ENCODE peak calls at places on chromosomes 6 and 20, in ten cellular contexts. One of them, this sample, is unnamed. For H3K27me3, the result is how much of the 10 kb centered on the place peaks cover.

GRCh38 chr20:61290721-61291120 is 38.7 kb downstream of the CDH4 start:
- DNase-seq in AG04450: no peak
- DNase-seq in kidney epithelial cell: no peak
- DNase-seq in GM23338: no peak
- DNase-seq in Caco-2: no peak
- DNase-seq in brain microvascular endothelial cell: no peak
- DNase-seq in K562: no peak
- DNase-seq in upper lobe of right lung: no peak
- DNase-seq in psoas muscle: no peak
- DNase-seq in fibroblast of lung: no peak
- DNase-seq in this sample: no peak

GRCh38 chr6:170116643-170117042 is 174.2 kb downstream of the DLL1 start:
- DNase-seq in GM23338: no peak
- DNase-seq in AG04450: no peak
- DNase-seq in fibroblast of lung: no peak
- DNase-seq in K562: no peak
- DNase-seq in psoas muscle: no peak
- DNase-seq in brain microvascular endothelial cell: no peak
- DNase-seq in Caco-2: no peak
- DNase-seq in upper lobe of right lung: peak
- DNase-seq in kidney epithelial cell: no peak
- DNase-seq in this sample: peak

GRCh38 chr6:55918639-55919038 is 43.2 kb upstream of the BMP5 start:
- DNase-seq in GM23338: no peak
- DNase-seq in fibroblast of lung: peak
- DNase-seq in AG04450: no peak
- DNase-seq in K562: no peak
- DNase-seq in Caco-2: no peak
- DNase-seq in brain microvascular endothelial cell: peak
- DNase-seq in kidney epithelial cell: no peak
- DNase-seq in upper lobe of right lung: no peak
- DNase-seq in psoas muscle: no peak
- DNase-seq in this sample: no peak

GRCh38 chr20:4603724-4604123 is 118.0 kb upstream of the PRND start:
- DNase-seq in AG04450: peak
- DNase-seq in brain microvascular endothelial cell: no peak
- DNase-seq in psoas muscle: no peak
- DNase-seq in upper lobe of right lung: no peak
- DNase-seq in K562: no peak
- DNase-seq in Caco-2: no peak
- DNase-seq in fibroblast of lung: peak
- DNase-seq in kidney epithelial cell: no peak
- DNase-seq in GM23338: no peak
- DNase-seq in this sample: no peak

GRCh38 chr6:36050947-36051710 is 23.5 kb downstream of the MAPK14 start:
- DNase-seq in K562: no peak
- DNase-seq in GM23338: no peak
- DNase-seq in brain microvascular endothelial cell: no peak
- DNase-seq in psoas muscle: peak
- DNase-seq in AG04450: no peak
- DNase-seq in kidney epithelial cell: no peak
- DNase-seq in Caco-2: no peak
- DNase-seq in upper lobe of right lung: no peak
- DNase-seq in fibroblast of lung: no peak
- DNase-seq in this sample: no peak

GRCh38 chr6:35057449-35058030 is 83.6 kb downstream of the TCP11 start:
- DNase-seq in GM23338: no peak
- DNase-seq in AG04450: no peak
- DNase-seq in Caco-2: no peak
- DNase-seq in psoas muscle: no peak
- DNase-seq in fibroblast of lung: no peak
- DNase-seq in upper lobe of right lung: no peak
- DNase-seq in kidney epithelial cell: no peak
- DNase-seq in brain microvascular endothelial cell: no peak
- DNase-seq in K562: no peak
- DNase-seq in this sample: no peak

GRCh38 chr6:1993049-1993448 is 252.4 kb downstream of the GMDS start:
- DNase-seq in Caco-2: no peak
- DNase-seq in upper lobe of right lung: no peak
- DNase-seq in brain microvascular endothelial cell: peak
- DNase-seq in kidney epithelial cell: peak
- DNase-seq in AG04450: peak
- DNase-seq in GM23338: no peak
- DNase-seq in fibroblast of lung: peak
- DNase-seq in psoas muscle: no peak
- DNase-seq in K562: no peak
- DNase-seq in this sample: no peak

GRCh38 chr6:142265476-142265875 is 36.3 kb upstream of the ADGRG6 start:
- DNase-seq in kidney epithelial cell: no peak
- DNase-seq in AG04450: no peak
- DNase-seq in K562: no peak
- DNase-seq in fibroblast of lung: no peak
- DNase-seq in brain microvascular endothelial cell: no peak
- DNase-seq in Caco-2: no peak
- DNase-seq in upper lobe of right lung: no peak
- DNase-seq in psoas muscle: no peak
- DNase-seq in GM23338: no peak
- DNase-seq in this sample: no peak

GRCh38 chr6:38239719-38240451 is 399.8 kb downstream of the BTBD9 start:
- DNase-seq in kidney epithelial cell: no peak
- DNase-seq in AG04450: no peak
- DNase-seq in Caco-2: no peak
- DNase-seq in fibroblast of lung: peak
- DNase-seq in psoas muscle: no peak
- DNase-seq in K562: no peak
- DNase-seq in GM23338: no peak
- DNase-seq in upper lobe of right lung: no peak
- DNase-seq in brain microvascular endothelial cell: no peak
- DNase-seq in this sample: no peak

GRCh38 chr20:6731951-6732580 is 35.4 kb upstream of the BMP2 start:
- DNase-seq in kidney epithelial cell: no peak
- DNase-seq in GM23338: no peak
- DNase-seq in upper lobe of right lung: peak
- DNase-seq in Caco-2: no peak
- DNase-seq in brain microvascular endothelial cell: no peak
- DNase-seq in AG04450: no peak
- DNase-seq in psoas muscle: peak
- DNase-seq in fibroblast of lung: no peak
- DNase-seq in K562: no peak
- DNase-seq in this sample: peak

GRCh38 chr6:160042788-160043301 is 74.0 kb downstream of the IGF2R start:
- DNase-seq in AG04450: no peak
- DNase-seq in upper lobe of right lung: no peak
- DNase-seq in psoas muscle: no peak
- DNase-seq in GM23338: no peak
- DNase-seq in brain microvascular endothelial cell: peak
- DNase-seq in K562: no peak
- DNase-seq in fibroblast of lung: peak
- DNase-seq in Caco-2: no peak
- DNase-seq in kidney epithelial cell: no peak
- DNase-seq in this sample: no peak

GRCh38 chr6:72911463-72912153 is 289.7 kb downstream of the KCNQ5 start:
- DNase-seq in brain microvascular endothelial cell: no peak
- DNase-seq in K562: no peak
- DNase-seq in kidney epithelial cell: no peak
- DNase-seq in Caco-2: no peak
- DNase-seq in upper lobe of right lung: no peak
- DNase-seq in psoas muscle: no peak
- DNase-seq in GM23338: no peak
- DNase-seq in fibroblast of lung: peak
- DNase-seq in AG04450: no peak
- DNase-seq in this sample: no peak

GRCh38 chr6:142485256-142485655 is 183.4 kb downstream of the ADGRG6 start:
- DNase-seq in fibroblast of lung: peak
- DNase-seq in Caco-2: no peak
- DNase-seq in AG04450: peak
- DNase-seq in upper lobe of right lung: no peak
- DNase-seq in kidney epithelial cell: no peak
- DNase-seq in brain microvascular endothelial cell: no peak
- DNase-seq in psoas muscle: no peak
- DNase-seq in GM23338: no peak
- DNase-seq in K562: no peak
- DNase-seq in this sample: no peak

GRCh38 chr20:2701671-2702081 is 9.1 kb downstream of the EBF4 start:
- DNase-seq in psoas muscle: no peak
- DNase-seq in GM23338: peak
- DNase-seq in brain microvascular endothelial cell: no peak
- DNase-seq in K562: no peak
- DNase-seq in upper lobe of right lung: no peak
- DNase-seq in Caco-2: no peak
- DNase-seq in kidney epithelial cell: no peak
- DNase-seq in AG04450: no peak
- DNase-seq in fibroblast of lung: no peak
- DNase-seq in this sample: no peak
- H3K27me3 ChIP-seq in psoas muscle: under half
- H3K27me3 ChIP-seq in GM23338: half or more
- H3K27me3 ChIP-seq in brain microvascular endothelial cell: under half
- H3K27me3 ChIP-seq in K562: under half
- H3K27me3 ChIP-seq in upper lobe of right lung: under half
- H3K27me3 ChIP-seq in Caco-2: under half
- H3K27me3 ChIP-seq in kidney epithelial cell: under half
- H3K27me3 ChIP-seq in AG04450: under half
- H3K27me3 ChIP-seq in fibroblast of lung: under half
- H3K27me3 ChIP-seq in this sample: under half

GRCh38 chr6:143536866-143537691 is 25.6 kb upstream of the FUCA2 start:
- DNase-seq in GM23338: peak
- DNase-seq in brain microvascular endothelial cell: peak
- DNase-seq in K562: no peak
- DNase-seq in fibroblast of lung: peak
- DNase-seq in Caco-2: peak
- DNase-seq in kidney epithelial cell: no peak
- DNase-seq in AG04450: no peak
- DNase-seq in psoas muscle: peak
- DNase-seq in upper lobe of right lung: peak
- DNase-seq in this sample: peak
- TF ChIP-seq CTCF in GM23338: peak
- TF ChIP-seq CTCF in brain microvascular endothelial cell: peak
- TF ChIP-seq CTCF in K562: no peak
- TF ChIP-seq CTCF in fibroblast of lung: peak
- TF ChIP-seq CTCF in Caco-2: peak
- TF ChIP-seq CTCF in kidney epithelial cell: peak
- TF ChIP-seq CTCF in AG04450: peak
- TF ChIP-seq CTCF in psoas muscle: peak
- TF ChIP-seq CTCF in upper lobe of right lung: peak
- TF ChIP-seq CTCF in this sample: peak

GRCh38 chr6:30075987-30076311 is 380 bp upstream of the RNF39 start:
- DNase-seq in GM23338: no peak
- DNase-seq in brain microvascular endothelial cell: no peak
- DNase-seq in kidney epithelial cell: no peak
- DNase-seq in Caco-2: no peak
- DNase-seq in K562: no peak
- DNase-seq in AG04450: no peak
- DNase-seq in fibroblast of lung: no peak
- DNase-seq in upper lobe of right lung: peak
- DNase-seq in psoas muscle: no peak
- DNase-seq in this sample: peak

GRCh38 chr6:30075094-30075986 is at the start of gene RNF39:
- DNase-seq in AG04450: no peak
- DNase-seq in kidney epithelial cell: no peak
- DNase-seq in psoas muscle: peak
- DNase-seq in K562: peak
- DNase-seq in fibroblast of lung: no peak
- DNase-seq in Caco-2: peak
- DNase-seq in upper lobe of right lung: no peak
- DNase-seq in GM23338: peak
- DNase-seq in brain microvascular endothelial cell: no peak
- DNase-seq in this sample: peak

GRCh38 chr6:30074331-30075093 is 1.1 kb downstream of the RNF39 start:
- DNase-seq in upper lobe of right lung: no peak
- DNase-seq in AG04450: no peak
- DNase-seq in Caco-2: no peak
- DNase-seq in brain microvascular endothelial cell: no peak
- DNase-seq in fibroblast of lung: no peak
- DNase-seq in psoas muscle: no peak
- DNase-seq in kidney epithelial cell: no peak
- DNase-seq in K562: no peak
- DNase-seq in GM23338: peak
- DNase-seq in this sample: peak

GRCh38 chr6:30071858-30072257 is 3.7 kb downstream of the RNF39 start:
- DNase-seq in AG04450: no peak
- DNase-seq in fibroblast of lung: no peak
- DNase-seq in kidney epithelial cell: no peak
- DNase-seq in brain microvascular endothelial cell: no peak
- DNase-seq in GM23338: no peak
- DNase-seq in Caco-2: no peak
- DNase-seq in psoas muscle: no peak
- DNase-seq in K562: no peak
- DNase-seq in upper lobe of right lung: no peak
- DNase-seq in this sample: no peak

GRCh38 chr6:30073489-30074240 is 1.9 kb downstream of the RNF39 start:
- DNase-seq in psoas muscle: no peak
- DNase-seq in upper lobe of right lung: no peak
- DNase-seq in fibroblast of lung: no peak
- DNase-seq in K562: no peak
- DNase-seq in brain microvascular endothelial cell: no peak
- DNase-seq in GM23338: no peak
- DNase-seq in kidney epithelial cell: no peak
- DNase-seq in AG04450: no peak
- DNase-seq in Caco-2: no peak
- DNase-seq in this sample: no peak
- H3K27me3 ChIP-seq in psoas muscle: half or more
- H3K27me3 ChIP-seq in upper lobe of right lung: under half
- H3K27me3 ChIP-seq in fibroblast of lung: half or more
- H3K27me3 ChIP-seq in K562: under half
- H3K27me3 ChIP-seq in brain microvascular endothelial cell: half or more
- H3K27me3 ChIP-seq in GM23338: half or more
- H3K27me3 ChIP-seq in kidney epithelial cell: half or more
- H3K27me3 ChIP-seq in AG04450: half or more
- H3K27me3 ChIP-seq in Caco-2: under half
- H3K27me3 ChIP-seq in this sample: under half

GRCh38 chr6:12391472-12391871 is 101.3 kb downstream of the EDN1 start:
- DNase-seq in upper lobe of right lung: no peak
- DNase-seq in psoas muscle: no peak
- DNase-seq in K562: no peak
- DNase-seq in Caco-2: no peak
- DNase-seq in GM23338: no peak
- DNase-seq in fibroblast of lung: no peak
- DNase-seq in AG04450: no peak
- DNase-seq in brain microvascular endothelial cell: no peak
- DNase-seq in kidney epithelial cell: no peak
- DNase-seq in this sample: no peak

GRCh38 chr6:12393100-12393499 is 102.9 kb downstream of the EDN1 start:
- DNase-seq in GM23338: no peak
- DNase-seq in AG04450: no peak
- DNase-seq in upper lobe of right lung: no peak
- DNase-seq in Caco-2: no peak
- DNase-seq in K562: no peak
- DNase-seq in psoas muscle: no peak
- DNase-seq in kidney epithelial cell: no peak
- DNase-seq in brain microvascular endothelial cell: no peak
- DNase-seq in fibroblast of lung: no peak
- DNase-seq in this sample: no peak

GRCh38 chr6:12392490-12392889 is 102.3 kb downstream of the EDN1 start:
- DNase-seq in upper lobe of right lung: no peak
- DNase-seq in AG04450: no peak
- DNase-seq in kidney epithelial cell: no peak
- DNase-seq in psoas muscle: no peak
- DNase-seq in brain microvascular endothelial cell: no peak
- DNase-seq in Caco-2: no peak
- DNase-seq in K562: no peak
- DNase-seq in GM23338: no peak
- DNase-seq in fibroblast of lung: peak
- DNase-seq in this sample: no peak

GRCh38 chr6:12394170-12394569 is 104.0 kb downstream of the EDN1 start:
- DNase-seq in K562: no peak
- DNase-seq in upper lobe of right lung: no peak
- DNase-seq in Caco-2: no peak
- DNase-seq in kidney epithelial cell: no peak
- DNase-seq in brain microvascular endothelial cell: no peak
- DNase-seq in psoas muscle: no peak
- DNase-seq in GM23338: no peak
- DNase-seq in fibroblast of lung: no peak
- DNase-seq in AG04450: no peak
- DNase-seq in this sample: no peak

GRCh38 chr6:12395898-12396297 is 105.7 kb downstream of the EDN1 start:
- DNase-seq in kidney epithelial cell: no peak
- DNase-seq in AG04450: no peak
- DNase-seq in Caco-2: no peak
- DNase-seq in brain microvascular endothelial cell: no peak
- DNase-seq in fibroblast of lung: no peak
- DNase-seq in psoas muscle: no peak
- DNase-seq in GM23338: no peak
- DNase-seq in K562: no peak
- DNase-seq in upper lobe of right lung: no peak
- DNase-seq in this sample: no peak
- TF ChIP-seq CTCF in kidney epithelial cell: peak
- TF ChIP-seq CTCF in AG04450: peak
- TF ChIP-seq CTCF in Caco-2: no peak
- TF ChIP-seq CTCF in brain microvascular endothelial cell: peak
- TF ChIP-seq CTCF in fibroblast of lung: peak
- TF ChIP-seq CTCF in psoas muscle: no peak
- TF ChIP-seq CTCF in GM23338: no peak
- TF ChIP-seq CTCF in K562: no peak
- TF ChIP-seq CTCF in upper lobe of right lung: peak
- TF ChIP-seq CTCF in this sample: peak

This sample was measured in lower lobe of right lung.